ENCODE peak calls at places on chromosome 20, in five cellular contexts. F, U, C, Z and T are unnamed samples.

GRCh38 chr20:3420211-3420707 is 12.8 kb upstream of the DNAAF9 start:
- DNase-seq in Z (peak; percentile 23), U (no peak), C (no peak), F (no peak), T (peak; percentile 6)

GRCh38 chr20:8971669-8972316 is 97.1 kb upstream of the PLCB4 start:
- DNase-seq in U (no peak), C (no peak), Z (no peak), F (no peak), T (no peak)

GRCh38 chr20:17423782-17424181 is 107.4 kb downstream of the BFSP1 start:
- DNase-seq in F (no peak), Z (no peak), C (no peak), U (no peak), T (no peak)

GRCh38 chr20:36957875-36958667 is 6.6 kb upstream of the SAMHD1 start:
- DNase-seq in F (no peak), C (no peak), Z (no peak), U (no peak), T (no peak)

GRCh38 chr20:63330084-63330760 is 30.9 kb downstream of the CHRNA4 start:
- DNase-seq in F (no peak), U (no peak), Z (no peak), C (no peak), T (no peak)

GRCh38 chr20:58693226-58694006 is 816 bp downstream of the NPEPL1 start:
- DNase-seq in Z (peak; percentile 29), F (no peak), U (peak; percentile 59), C (no peak), T (no peak)

GRCh38 chr20:55800501-55800900 is 204.8 kb downstream of the CBLN4 start:
- DNase-seq in Z (no peak), F (no peak), C (no peak), U (no peak), T (no peak)

GRCh38 chr20:41258489-41258888 is 59.0 kb downstream of the ZHX3 start:
- DNase-seq in F (no peak), Z (no peak), C (no peak), U (no peak), T (no peak)

GRCh38 chr20:1856419-1856818 is 38.8 kb upstream of the SIRPA start:
- DNase-seq in U (no peak), C (no peak), F (no peak), Z (no peak), T (no peak)

GRCh38 chr20:61044499-61044898 is 207.6 kb upstream of the CDH4 start:
- DNase-seq in Z (no peak), F (no peak), U (peak; percentile 19), C (no peak), T (no peak)

GRCh38 chr20:50312682-50313187 is 122.1 kb downstream of the CEBPB start:
- DNase-seq in F (no peak), Z (peak; percentile 99), U (no peak), C (peak; percentile 74), T (peak; percentile 60)

GRCh38 chr20:45946149-45946970 is 11.9 kb downstream of the PCIF1 start:
- DNase-seq in Z (no peak), F (no peak), U (no peak), C (peak; percentile 78), T (no peak)

GRCh38 chr20:59318803-59319202 is 18.4 kb downstream of the EDN3 start:
- DNase-seq in F (no peak), U (no peak), C (no peak), Z (no peak), T (no peak)

GRCh38 chr20:14234666-14235295 is 102.6 kb downstream of the FLRT3 start:
- DNase-seq in U (no peak), Z (peak; percentile 76), F (no peak), C (no peak), T (no peak)

GRCh38 chr20:35539756-35540212 is 2.1 kb upstream of the ERGIC3 start:
- DNase-seq in U (peak; percentile 95), Z (no peak), C (no peak), F (no peak), T (no peak)

GRCh38 chr20:44071526-44072111 is 115.4 kb downstream of the JPH2 start:
- DNase-seq in C (no peak), Z (no peak), F (no peak), U (no peak), T (no peak)

GRCh38 chr20:53706511-53707031 is 112.9 kb upstream of the ZNF217 start:
- DNase-seq in F (no peak), C (no peak), U (no peak), Z (no peak), T (no peak)

GRCh38 chr20:53707341-53708102 is 113.9 kb upstream of the ZNF217 start:
- DNase-seq in C (no peak), F (no peak), U (peak; percentile 36), Z (peak; percentile 35), T (no peak)

GRCh38 chr20:53711333-53712211 is 117.9 kb upstream of the ZNF217 start:
- DNase-seq in C (peak; percentile 60), F (no peak), U (peak; percentile 12), Z (peak; percentile 40), T (no peak)

GRCh38 chr20:53706008-53706481 is 112.4 kb upstream of the ZNF217 start:
- DNase-seq in U (no peak), F (no peak), C (no peak), Z (peak; percentile 28), T (no peak)

DNA sequence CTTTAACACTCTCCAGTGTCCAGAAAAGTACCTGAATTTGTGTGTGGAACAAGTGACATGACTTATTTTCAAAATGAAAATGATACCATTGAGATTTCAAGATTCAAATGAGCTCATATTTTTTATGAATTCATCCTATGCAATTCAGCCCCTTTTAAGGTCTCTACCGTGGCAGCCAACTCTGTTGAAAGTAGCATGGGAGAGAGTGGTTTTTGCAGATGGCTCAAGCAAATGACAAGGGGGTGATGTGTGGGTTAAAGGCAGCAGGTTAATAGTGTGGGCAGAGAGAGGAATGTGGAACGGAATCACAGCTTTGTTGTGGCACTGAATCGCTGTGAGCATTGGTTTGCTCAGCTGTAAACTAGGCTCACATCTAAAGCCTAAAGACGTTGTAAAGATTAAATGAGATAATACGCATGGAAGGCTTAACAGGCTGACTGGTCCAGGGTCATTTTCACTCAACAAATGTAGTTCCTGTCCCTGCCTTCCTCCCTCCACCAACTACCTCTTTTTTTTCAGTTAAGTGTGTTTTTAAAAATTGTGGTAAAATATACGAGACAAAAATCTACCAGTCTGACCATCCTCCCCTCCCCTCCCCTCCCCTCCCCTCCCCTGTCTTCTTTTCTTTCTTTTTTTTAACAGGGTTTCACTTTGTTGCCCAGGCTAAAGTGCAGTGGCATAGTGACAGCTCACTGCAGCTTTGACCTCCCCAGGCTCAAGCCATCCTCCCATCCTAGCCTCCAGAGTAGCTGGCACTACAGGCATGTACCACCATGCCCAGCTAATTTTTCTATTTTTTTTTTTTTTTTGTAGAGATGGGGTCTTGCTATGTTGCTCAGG is 114.7 kb upstream of the ZNF217 start:
- DNase-seq in F (no peak), C (no peak), U (no peak), Z (peak; percentile 96), T (no peak)
- H3K4me3 ChIP-seq in F (no peak overlapping the region), C (no peak overlapping the region), U (no peak overlapping the region), Z (peak overlapping the region; percentile 0), T (no peak overlapping the region)

DNA sequence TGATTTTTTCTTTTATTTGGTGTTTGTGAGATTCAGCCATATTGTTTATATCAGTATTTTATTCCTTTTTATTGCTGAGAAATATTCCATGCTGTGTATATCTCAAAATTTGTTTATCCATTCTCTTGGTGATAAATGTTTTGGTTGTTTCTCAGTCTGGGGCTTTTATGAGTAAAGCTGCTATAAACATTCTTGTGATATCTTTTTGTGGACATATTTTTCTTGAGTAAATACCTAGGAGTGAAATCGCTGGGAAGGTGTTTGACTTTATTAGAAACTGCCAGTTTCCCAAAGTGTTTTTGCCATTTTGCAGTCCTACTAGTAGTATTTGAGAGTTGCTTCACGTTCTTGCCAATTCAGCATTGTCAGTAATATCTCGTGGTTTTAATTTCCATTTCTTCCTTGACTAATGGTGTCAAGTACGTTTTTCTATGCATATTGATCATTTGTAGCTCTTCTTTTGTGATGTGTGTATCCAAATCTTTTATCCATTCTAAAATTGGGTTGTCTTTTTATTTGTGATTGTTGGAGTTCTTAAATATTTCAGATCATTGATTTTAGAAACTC is 31.1 kb upstream of the DYNLRB1 start:
- DNase-seq in Z (no peak), U (no peak), C (no peak), F (no peak), T (no peak)
- H3K36me3 ChIP-seq in Z (peaks cover 73% of the 10 kb centered on the region), U (peaks cover 40% of the 10 kb centered on the region), C (peaks cover 59% of the 10 kb centered on the region), F (peaks cover 98% of the 10 kb centered on the region), T (peaks cover 30% of the 10 kb centered on the region)

GRCh38 chr20:57618766-57619052 is 1.5 kb downstream of the ZBP1 start:
- DNase-seq in Z (no peak), U (no peak), F (no peak), C (no peak), T (no peak)
- H3K4me3 ChIP-seq in Z (no peak overlapping the region), U (no peak overlapping the region), F (no peak overlapping the region), C (no peak overlapping the region), T (peak overlapping the region; percentile 5)

GRCh38 chr20:47093567-47093966 is 198.9 kb downstream of the EYA2 start:
- DNase-seq in Z (peak; percentile 16), U (no peak), F (no peak), C (no peak), T (no peak)
- H3K36me3 ChIP-seq in Z (no peaks in the 10 kb centered on the region), U (no peaks in the 10 kb centered on the region), F (peaks cover 90% of the 10 kb centered on the region), C (no peaks in the 10 kb centered on the region), T (no peaks in the 10 kb centered on the region)